ENCODE peak calls at places on chromosomes 11 and 22, in five cellular contexts. Q is H9, I is heart left ventricle, S is upper lobe of right lung, X is mammary epithelial cell. H is an unnamed sample. For H3K4me1, the result is how much of the 10 kb centered on the place peaks cover.

GRCh38 chr11:82653752-82654151 is 79.9 kb downstream of the FAM181B start:
- DNase-seq in I (no peak), X (no peak), S (no peak), Q (no peak), H (no peak)

GRCh38 chr22:22085702-22086500 is 103.3 kb upstream of the TOP3B start:
- DNase-seq in Q (no peak), I (no peak), X (peak), S (no peak), H (no peak)

GRCh38 chr22:28440517-28441366 is 238.9 kb downstream of the TTC28 start:
- DNase-seq in I (no peak), X (no peak), Q (no peak), S (no peak), H (no peak)

GRCh38 chr11:19218801-19219460 is 17.1 kb upstream of the CSRP3 start:
- DNase-seq in Q (no peak), X (no peak), I (peak), S (no peak), H (no peak)

GRCh38 chr22:26660961-26661578 is 3.7 kb downstream of the MIAT start:
- DNase-seq in I (no peak), S (no peak), X (no peak), Q (no peak), H (peak)

GRCh38 chr11:86108890-86109638 is 40.2 kb upstream of the PICALM start:
- DNase-seq in S (no peak), I (no peak), Q (no peak), X (no peak), H (no peak)

GRCh38 chr22:17121235-17122195 is at the start of gene TMEM121B:
- DNase-seq in X (peak), S (peak), I (peak), Q (peak), H (peak)

GRCh38 chr11:68326334-68327215 is 14.2 kb downstream of the LRP5 start:
- DNase-seq in Q (no peak), S (no peak), X (no peak), I (no peak), H (no peak)

GRCh38 chr11:111452146-111452545 is 60.0 kb downstream of the BTG4 start:
- DNase-seq in S (no peak), X (peak), Q (no peak), I (no peak), H (no peak)

GRCh38 chr22:31627223-31627731 is 34.7 kb downstream of the PISD start:
- DNase-seq in I (no peak), Q (peak), X (no peak), S (no peak), H (no peak)

GRCh38 chr22:31630331-31631329 is 31.4 kb downstream of the PISD start:
- DNase-seq in Q (peak), S (peak), I (peak), X (peak), H (peak)

GRCh38 chr22:31628362-31628761 is 33.7 kb downstream of the PISD start:
- DNase-seq in Q (no peak), I (no peak), X (no peak), S (no peak), H (no peak)

GRCh38 chr22:31629741-31630184 is 32.3 kb downstream of the PISD start:
- DNase-seq in X (no peak), S (no peak), I (no peak), Q (no peak), H (peak)

GRCh38 chr22:31628969-31629723 is 32.9 kb downstream of the PISD start:
- DNase-seq in S (no peak), Q (peak), X (no peak), I (no peak), H (no peak)
- H3K4me1 ChIP-seq in S (under half), Q (under half), X (under half), I (half or more), H (under half)

GRCh38 chr22:46087336-46087690 is 63.0 kb upstream of the PPARA start:
- DNase-seq in X (no peak), I (no peak), S (no peak), Q (no peak), H (no peak)

GRCh38 chr22:46087816-46088277 is 62.5 kb upstream of the PPARA start:
- DNase-seq in Q (no peak), X (peak), I (peak), S (peak), H (no peak)

GRCh38 chr22:46090051-46090591 is 60.2 kb upstream of the PPARA start:
- DNase-seq in S (peak), I (peak), Q (no peak), X (peak), H (no peak)

GRCh38 chr22:46089426-46090041 is 60.8 kb upstream of the PPARA start:
- DNase-seq in X (peak), I (peak), S (peak), Q (no peak), H (no peak)

DNA sequence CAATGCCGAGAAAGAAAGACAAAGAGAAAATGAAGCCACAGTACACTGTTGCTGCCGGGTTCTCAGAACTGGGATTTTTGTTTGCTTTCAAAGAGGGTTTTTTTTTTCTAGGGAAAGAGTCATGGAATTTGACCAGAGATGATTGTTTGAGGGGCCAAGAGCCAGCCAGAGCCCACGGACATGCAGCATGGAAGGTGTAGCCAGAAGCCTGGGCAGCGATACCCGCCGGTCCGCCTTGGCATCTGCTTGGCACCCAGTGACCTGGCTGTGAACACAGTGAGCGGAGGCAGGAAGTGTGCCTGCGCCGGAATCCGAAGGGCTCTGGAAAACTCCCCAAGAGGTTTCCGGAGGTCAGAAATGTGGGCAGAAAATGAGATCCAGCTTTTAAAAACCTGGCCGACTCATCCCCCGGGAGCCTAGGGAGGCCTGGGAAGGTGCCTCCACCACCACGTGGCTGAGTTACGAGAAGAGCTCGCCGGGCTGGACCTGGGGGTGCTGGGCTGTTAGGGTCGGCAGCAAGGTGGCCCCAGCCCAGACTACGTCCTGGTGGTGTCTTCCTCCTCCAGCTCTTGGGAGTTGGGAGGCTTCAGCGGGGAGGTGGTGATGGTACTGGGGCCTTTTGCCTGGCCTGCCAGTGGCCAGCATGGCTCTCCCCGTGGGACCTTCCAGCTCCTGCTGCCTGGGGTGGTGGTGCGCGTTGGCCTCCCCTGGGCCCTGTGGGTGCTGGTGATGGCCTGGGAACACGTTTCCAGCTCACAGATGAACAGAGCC is 61.6 kb upstream of the PPARA start:
- DNase-seq in I (peak), X (peak), S (peak), Q (no peak), H (no peak)
- H3K4me1 ChIP-seq in I (half or more), X (half or more), S (half or more), Q (under half), H (under half)

GRCh38 chr11:3735827-3736226 is 61.5 kb downstream of the NUP98 start:
- DNase-seq in S (no peak), I (no peak), X (peak), Q (no peak), H (no peak)
- H3K4me1 ChIP-seq in S (under half), I (under half), X (under half), Q (under half), H (under half)

GRCh38 chr22:46090631-46091201 is 59.6 kb upstream of the PPARA start:
- DNase-seq in X (peak), I (peak), Q (no peak), S (peak), H (no peak)
- H3K4me1 ChIP-seq in X (half or more), I (half or more), Q (under half), S (half or more), H (under half)

DNA sequence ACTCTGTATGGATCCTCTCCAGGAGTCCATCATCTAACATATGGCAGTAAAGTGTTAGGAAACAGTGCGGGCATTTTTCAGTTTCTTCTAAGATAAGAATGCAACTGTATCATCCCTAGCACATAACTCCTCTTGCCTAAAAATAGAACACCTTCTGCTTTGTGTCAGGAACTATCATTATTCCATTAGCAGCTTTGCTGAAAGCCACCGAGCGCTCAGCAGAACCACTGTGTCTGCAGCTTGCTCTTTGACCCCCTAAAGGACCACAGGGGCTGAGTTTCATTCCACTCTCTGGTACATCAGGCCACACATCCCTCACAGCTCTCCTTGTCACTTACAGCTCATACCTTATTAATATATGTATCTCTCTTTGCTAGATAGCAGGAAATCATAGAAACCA is 360.3 kb downstream of the KCNA4 start:
- DNase-seq in X (no peak), I (peak), Q (no peak), S (no peak), H (no peak)
- H3K4me1 ChIP-seq in X (under half), I (under half), Q (under half), S (under half), H (under half)

DNA sequence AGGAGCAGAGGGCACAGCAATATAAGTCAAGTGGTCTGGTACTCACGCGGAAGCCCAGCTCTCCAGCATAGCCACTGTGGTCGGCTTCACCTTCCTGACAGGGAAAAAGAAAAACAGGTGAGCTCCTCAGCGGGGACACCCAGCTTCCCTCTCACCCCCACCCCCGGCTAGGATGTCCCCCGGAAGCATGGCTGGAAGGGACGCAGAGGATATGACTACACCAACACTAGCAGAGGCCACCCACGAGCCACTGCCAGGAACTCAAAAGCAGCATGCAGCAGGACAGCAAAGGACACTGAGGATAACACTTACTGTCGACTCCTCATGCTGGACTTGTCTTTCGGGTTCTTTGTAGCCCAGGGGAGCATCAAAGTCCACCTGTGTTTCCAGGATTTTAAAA is 9.0 kb upstream of the C22orf39 start:
- DNase-seq in I (no peak), X (no peak), Q (no peak), S (no peak), H (no peak)
- H3K4me1 ChIP-seq in I (under half), X (under half), Q (under half), S (under half), H (under half)

GRCh38 chr11:126086248-126086647 is 23.6 kb upstream of the CDON start:
- DNase-seq in X (peak), I (no peak), Q (no peak), S (no peak), H (no peak)
- H3K4me1 ChIP-seq in X (under half), I (under half), Q (under half), S (under half), H (under half)

GRCh38 chr11:59188954-59189353 is 17.0 kb downstream of the DTX4 start:
- DNase-seq in S (no peak), I (no peak), Q (no peak), X (no peak), H (no peak)

GRCh38 chr11:59185412-59185811 is 13.5 kb downstream of the DTX4 start:
- DNase-seq in X (no peak), Q (no peak), S (no peak), I (no peak), H (no peak)

GRCh38 chr11:59186130-59186594 is 14.2 kb downstream of the DTX4 start:
- DNase-seq in X (peak), S (peak), I (no peak), Q (peak), H (peak)

GRCh38 chr11:59187587-59187986 is 15.7 kb downstream of the DTX4 start:
- DNase-seq in S (peak), I (peak), X (no peak), Q (no peak), H (no peak)

GRCh38 chr11:59187020-59187419 is 15.1 kb downstream of the DTX4 start:
- DNase-seq in Q (no peak), S (no peak), X (no peak), I (no peak), H (no peak)
- H3K4me1 ChIP-seq in Q (under half), S (half or more), X (under half), I (under half), H (under half)

DNA sequence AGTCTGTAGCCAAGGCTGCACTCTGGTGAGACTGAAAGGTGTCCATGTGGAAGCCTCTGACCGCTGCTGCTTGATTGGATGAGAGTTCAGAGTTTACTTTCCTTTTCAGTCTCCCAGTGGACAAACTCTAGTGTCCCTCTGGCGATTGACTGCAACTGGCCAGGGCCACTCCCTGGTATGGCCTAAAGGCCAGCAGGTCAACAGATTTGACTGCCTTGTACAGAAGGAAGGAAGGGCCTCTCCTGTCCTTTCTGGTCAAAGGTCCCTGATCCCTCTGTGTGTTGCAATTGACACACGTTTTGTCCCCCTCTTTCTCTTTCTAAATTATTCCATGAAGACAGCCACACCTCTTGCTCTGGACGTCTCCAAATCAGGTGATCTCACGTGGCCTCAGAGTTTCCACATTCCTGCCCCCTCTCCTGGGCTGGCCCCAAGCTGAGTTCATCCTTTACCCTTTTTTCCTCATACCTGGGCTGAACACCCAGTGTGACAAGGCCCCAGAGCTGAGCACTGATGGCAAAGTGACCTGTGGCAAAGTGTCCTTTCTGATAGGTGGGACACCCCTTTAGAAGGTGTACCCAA is 18.7 kb upstream of the FBLN1 start:
- DNase-seq in Q (no peak), S (peak), X (no peak), I (no peak), H (no peak)
- H3K4me1 ChIP-seq in Q (under half), S (under half), X (under half), I (under half), H (under half)

H was measured in GM23338.